ENCODE peak calls at places on chromosomes 6 and 20, in seven cellular contexts. H is fibroblast of lung, C is kidney epithelial cell, V is IMR-90, A is adrenal gland, I is ascending aorta, G is ovary. M is an unnamed sample. For H3K36me3, the result is how much of the 10 kb centered on the place peaks cover.

GRCh38 chr6:154302111-154302752 is 54.4 kb downstream of the IPCEF1 start:
- DNase-seq in H (peak), C (peak), V (peak), A (peak), I (no peak), G (no peak), M (no peak)

GRCh38 chr20:61935926-61936700 is 129.6 kb downstream of the TAF4 start:
- DNase-seq in H (no peak), C (no peak), V (no peak), A (peak), I (peak), G (peak), M (no peak)

GRCh38 chr6:155100087-155100486 is 105.0 kb downstream of the TIAM2 start:
- DNase-seq in H (peak), C (no peak), V (peak), A (peak), I (no peak), G (peak), M (peak)

GRCh38 chr6:31175961-31176360 is 5.5 kb upstream of the POU5F1 start:
- DNase-seq in H (peak), C (no peak), V (peak), A (no peak), I (no peak), G (no peak), M (no peak)

GRCh38 chr20:51447765-51448148 is 94.8 kb downstream of the NFATC2 start:
- DNase-seq in H (no peak), C (no peak), V (no peak), A (no peak), I (no peak), G (no peak), M (no peak)

GRCh38 chr6:6588064-6588923 is at the start of gene LY86:
- DNase-seq in H (no peak), C (no peak), V (no peak), A (no peak), I (no peak), G (no peak), M (no peak)

GRCh38 chr20:11582073-11582472 is 335.6 kb upstream of the BTBD3 start:
- DNase-seq in H (peak), C (no peak), V (no peak), A (no peak), I (no peak), G (no peak), M (no peak)

GRCh38 chr20:33790571-33790970 is 20.6 kb upstream of the CHMP4B start:
- DNase-seq in H (no peak), C (no peak), V (no peak), A (no peak), I (no peak), G (no peak), M (no peak)

GRCh38 chr6:68333444-68333843 is 301.6 kb upstream of the ADGRB3 start:
- DNase-seq in H (no peak), C (no peak), V (no peak), A (no peak), I (no peak), G (no peak), M (no peak)

GRCh38 chr6:54191460-54191859 is 80.2 kb downstream of the MLIP start:
- DNase-seq in H (peak), C (no peak), V (peak), A (no peak), I (no peak), G (no peak), M (no peak)

GRCh38 chr20:63124092-63124781 is 91.7 kb downstream of the YTHDF1 start:
- DNase-seq in H (peak), C (no peak), V (peak), A (peak), I (peak), G (no peak), M (no peak)

GRCh38 chr6:44100088-44100550 is 27.1 kb downstream of the MRPL14 start:
- DNase-seq in H (peak), C (no peak), V (peak), A (peak), I (no peak), G (no peak), M (no peak)

GRCh38 chr6:149905911-149906371 is 8.0 kb upstream of the RAET1E start:
- DNase-seq in H (no peak), C (no peak), V (no peak), A (peak), I (no peak), G (peak), M (no peak)

GRCh38 chr6:147285087-147285855 is 81.1 kb downstream of the STXBP5 start:
- DNase-seq in H (peak), C (no peak), V (peak), A (no peak), I (no peak), G (no peak), M (no peak)

GRCh38 chr6:87115402-87116135 is 20.7 kb upstream of the CGA start:
- DNase-seq in H (no peak), C (no peak), V (no peak), A (no peak), I (no peak), G (no peak), M (no peak)

GRCh38 chr20:47040506-47041125 is 146.0 kb downstream of the EYA2 start:
- DNase-seq in H (no peak), C (no peak), V (no peak), A (no peak), I (no peak), G (no peak), M (no peak)

GRCh38 chr6:10014561-10014960 is 400.3 kb downstream of the TFAP2A start:
- DNase-seq in H (peak), C (peak), V (peak), A (no peak), I (no peak), G (no peak), M (no peak)

GRCh38 chr6:80250391-80250997 is 144.0 kb downstream of the BCKDHB start:
- DNase-seq in H (peak), C (no peak), V (peak), A (no peak), I (no peak), G (no peak), M (no peak)

GRCh38 chr6:68976260-68976659 is 341.2 kb downstream of the ADGRB3 start:
- DNase-seq in H (no peak), C (no peak), V (no peak), A (no peak), I (no peak), G (no peak), M (no peak)

GRCh38 chr20:59428441-59429205 is 128.2 kb downstream of the EDN3 start:
- DNase-seq in H (no peak), C (no peak), V (no peak), A (no peak), I (no peak), G (no peak), M (no peak)

GRCh38 chr20:61146006-61146405 is 106.1 kb upstream of the CDH4 start:
- DNase-seq in H (no peak), C (no peak), V (no peak), A (no peak), I (no peak), G (no peak), M (no peak)

GRCh38 chr6:33670971-33671370 is 40.5 kb downstream of the UQCC2 start:
- DNase-seq in H (no peak), C (no peak), V (no peak), A (no peak), I (no peak), G (no peak), M (no peak)

GRCh38 chr6:43299338-43300293 is 1.6 kb downstream of the SLC22A7 start:
- DNase-seq in H (no peak), C (no peak), V (no peak), A (no peak), I (peak), G (no peak), M (no peak)

GRCh38 chr6:14676084-14676483 is 558.5 kb downstream of the CD83 start:
- DNase-seq in H (peak), C (no peak), V (peak), A (no peak), I (no peak), G (no peak), M (no peak)

GRCh38 chr20:31675828-31676533 is 38.3 kb downstream of the COX4I2 start:
- DNase-seq in H (peak), C (no peak), V (peak), A (no peak), I (no peak), G (peak), M (peak)

GRCh38 chr6:111618407-111618806 is 12.7 kb upstream of the TRAF3IP2 start:
- DNase-seq in H (no peak), C (no peak), V (no peak), A (no peak), I (no peak), G (no peak), M (no peak)

GRCh38 chr6:36976509-36976908 is 9.5 kb downstream of the MTCH1 start:
- DNase-seq in H (no peak), C (no peak), V (no peak), A (no peak), I (no peak), G (no peak), M (no peak)

GRCh38 chr6:22754111-22754510 is 184.7 kb downstream of the HDGFL1 start:
- DNase-seq in H (peak), C (no peak), V (peak), A (no peak), I (no peak), G (no peak), M (no peak)

GRCh38 chr20:58662142-58662473 is 11.0 kb downstream of the STX16 start:
- DNase-seq in H (no peak), C (no peak), V (no peak), A (no peak), I (no peak), G (no peak), M (no peak)

GRCh38 chr20:38957915-38958485 is 4.1 kb upstream of the DHX35 start:
- DNase-seq in H (no peak), C (no peak), V (no peak), A (no peak), I (no peak), G (no peak), M (no peak)

GRCh38 chr20:10788055-10788454 is 114.3 kb upstream of the JAG1 start:
- DNase-seq in H (no peak), C (no peak), V (no peak), A (no peak), I (no peak), G (no peak), M (no peak)

GRCh38 chr6:154848580-154848979 is 115.4 kb downstream of the SCAF8 start:
- DNase-seq in H (peak), C (no peak), V (peak), A (no peak), I (no peak), G (no peak), M (no peak)

GRCh38 chr6:116073765-116074450 is 13.2 kb upstream of the FRK start:
- DNase-seq in H (peak), C (peak), V (peak), A (no peak), I (no peak), G (no peak), M (no peak)

GRCh38 chr20:12391099-12391498 is 473.4 kb downstream of the BTBD3 start:
- DNase-seq in H (no peak), C (no peak), V (no peak), A (no peak), I (no peak), G (no peak), M (no peak)

GRCh38 chr6:27684264-27685211 is 211.6 kb upstream of the ZNF184 start:
- DNase-seq in H (peak), C (no peak), V (peak), A (no peak), I (no peak), G (peak), M (no peak)

GRCh38 chr6:26327450-26328264 is 37.3 kb upstream of the BTN3A2 start:
- DNase-seq in H (peak), C (no peak), V (peak), A (no peak), I (no peak), G (peak), M (no peak)

GRCh38 chr6:44667668-44668390 is 280.3 kb downstream of the CDC5L start:
- DNase-seq in H (no peak), C (no peak), V (no peak), A (peak), I (peak), G (no peak), M (no peak)

GRCh38 chr20:25867776-25868649 is 171.4 kb upstream of the ZNF337 start:
- DNase-seq in H (peak), C (no peak), V (peak), A (peak), I (peak), G (peak), M (peak)
- H3K36me3 ChIP-seq in H (under half), C (under half), V (under half), A (under half), I (under half), G (under half), M (under half)

GRCh38 chr20:2467412-2467811 is 3.2 kb downstream of the SNRPB start:
- DNase-seq in H (no peak), C (no peak), V (no peak), A (no peak), I (no peak), G (no peak), M (no peak)

GRCh38 chr20:2460752-2461424 is 9.7 kb downstream of the SNRPB start:
- DNase-seq in H (no peak), C (no peak), V (no peak), A (no peak), I (no peak), G (no peak), M (no peak)

GRCh38 chr20:2465100-2465499 is 5.5 kb downstream of the SNRPB start:
- DNase-seq in H (no peak), C (no peak), V (no peak), A (no peak), I (no peak), G (no peak), M (no peak)

GRCh38 chr20:2462484-2462883 is 8.1 kb downstream of the SNRPB start:
- DNase-seq in H (no peak), C (no peak), V (no peak), A (no peak), I (no peak), G (no peak), M (no peak)

DNA sequence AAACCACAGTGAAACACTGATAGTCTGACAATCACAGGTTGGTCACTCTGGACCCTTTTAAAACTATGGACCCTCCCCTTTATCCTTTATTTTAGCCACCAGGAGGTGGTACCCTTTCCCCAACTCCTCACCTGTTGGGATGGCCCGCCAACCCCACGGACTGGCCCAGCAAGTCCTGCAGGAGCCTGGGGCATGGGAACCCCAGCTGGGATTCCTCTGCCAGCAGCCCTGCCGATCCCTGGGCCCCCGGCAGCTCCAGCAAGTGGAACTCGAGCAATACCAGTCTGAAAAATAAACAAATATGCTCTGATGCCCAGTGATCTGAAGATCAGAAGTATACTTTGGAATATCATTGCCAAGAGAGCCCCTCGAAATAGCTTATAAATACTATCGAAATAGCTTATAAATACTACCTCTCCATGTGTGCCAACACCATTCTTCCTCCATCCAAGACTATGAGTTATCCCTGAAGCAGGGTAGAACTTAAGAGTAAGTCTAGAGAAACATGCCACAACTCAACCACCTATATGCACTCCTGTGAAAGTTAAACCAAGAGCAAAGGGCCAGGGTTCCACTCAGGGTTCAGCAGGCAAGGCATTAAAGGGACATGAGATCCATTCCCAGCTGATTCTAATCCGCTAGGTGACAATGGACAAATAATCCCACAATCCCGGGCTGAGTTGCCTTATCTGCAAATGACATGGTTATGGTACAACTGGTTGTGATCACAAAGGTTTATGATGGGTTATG is 6.8 kb downstream of the SNRPB start:
- DNase-seq in H (no peak), C (no peak), V (no peak), A (no peak), I (no peak), G (no peak), M (no peak)
- TF ChIP-seq CTCF in H (no peak), C (no peak), V (no peak), A (no peak), I (no peak), G (no peak), M (no peak)

DNA sequence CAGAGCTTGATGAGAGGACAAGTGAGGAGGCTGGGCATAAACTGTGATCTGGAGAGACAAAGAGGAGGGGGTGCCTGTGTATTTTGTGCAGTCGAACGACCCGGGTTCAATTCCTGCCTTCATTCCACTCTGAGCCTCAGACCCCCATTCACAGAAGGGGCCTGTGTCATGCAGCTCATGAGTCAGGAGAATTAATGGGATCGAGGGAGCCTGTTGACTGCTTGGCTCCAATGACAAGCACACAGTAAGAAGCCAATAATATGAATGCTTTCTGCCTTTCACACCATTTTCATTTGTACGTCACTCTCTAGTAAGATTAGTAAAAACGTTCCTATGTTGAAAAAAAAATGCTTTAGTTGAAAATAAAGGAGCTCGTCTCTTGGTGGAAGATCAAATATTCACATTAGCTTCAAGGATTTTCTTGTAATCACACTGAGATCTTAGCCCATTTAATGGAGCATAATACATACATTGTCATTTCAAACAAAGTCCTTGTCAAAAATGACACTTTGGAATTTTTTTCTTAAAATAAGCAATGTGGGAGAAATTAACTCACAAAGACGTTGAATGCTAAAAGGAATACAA is 246.8 kb upstream of the AFDN start:
- DNase-seq in H (no peak), C (no peak), V (no peak), A (no peak), I (no peak), G (no peak), M (no peak)
- H3K4me3 ChIP-seq in H (no peak), C (no peak), V (no peak), A (no peak), I (no peak), G (no peak), M (no peak)

GRCh38 chr6:152154559-152155356 is 347.3 kb downstream of the ESR1 start:
- DNase-seq in H (no peak), C (no peak), V (peak), A (no peak), I (no peak), G (no peak), M (no peak)
- H3K36me3 ChIP-seq in H (under half), C (under half), V (under half), A (under half), I (half or more), G (under half), M (half or more)

DNA sequence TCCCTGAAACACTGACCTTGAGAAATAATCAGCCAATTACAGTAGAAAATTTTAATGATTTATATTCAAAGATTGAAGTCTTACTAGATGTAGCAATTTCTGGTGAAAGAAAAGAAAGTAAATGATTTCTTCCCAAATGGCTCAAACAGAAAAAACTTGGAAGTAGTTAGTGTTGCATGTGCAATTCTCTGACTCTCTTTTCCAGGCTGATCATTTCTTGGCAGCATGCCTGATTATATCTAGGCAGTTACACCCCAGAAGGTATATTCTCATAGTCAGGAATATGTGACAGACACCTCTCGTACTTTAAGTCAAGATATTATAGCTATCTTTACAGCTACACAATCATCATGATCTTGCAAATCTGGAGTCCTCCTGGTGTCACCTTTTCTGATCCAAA is 122.9 kb downstream of the PDE7B start:
- DNase-seq in H (no peak), C (no peak), V (no peak), A (no peak), I (no peak), G (no peak), M (no peak)
- TF ChIP-seq CTCF in H (no peak), C (no peak), V (no peak), A (no peak), I (no peak), G (no peak), M (no peak)

DNA sequence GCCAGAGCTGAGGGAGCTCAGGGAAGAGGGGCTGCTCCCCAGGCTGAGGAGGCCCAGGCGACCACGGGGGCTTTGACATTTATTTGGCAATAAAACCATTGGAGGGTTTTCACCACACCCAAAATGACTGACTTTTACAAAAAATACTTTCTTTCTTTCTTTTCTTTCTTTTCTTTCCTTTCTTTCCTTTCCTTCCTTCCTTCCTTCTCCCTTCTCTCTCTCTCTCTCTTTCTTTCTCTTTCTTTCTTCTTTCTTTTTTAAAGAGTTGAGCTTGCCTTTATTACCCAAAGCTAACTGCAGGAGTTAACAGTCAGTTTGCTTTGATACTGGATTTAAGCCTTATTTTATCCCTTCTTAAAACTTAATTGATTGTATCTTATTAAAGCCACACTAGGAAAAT is 17.2 kb downstream of the SNX9 start:
- DNase-seq in H (no peak), C (no peak), V (no peak), A (no peak), I (no peak), G (no peak), M (no peak)
- H3K4me3 ChIP-seq in H (no peak), C (no peak), V (no peak), A (no peak), I (no peak), G (no peak), M (no peak)

DNA sequence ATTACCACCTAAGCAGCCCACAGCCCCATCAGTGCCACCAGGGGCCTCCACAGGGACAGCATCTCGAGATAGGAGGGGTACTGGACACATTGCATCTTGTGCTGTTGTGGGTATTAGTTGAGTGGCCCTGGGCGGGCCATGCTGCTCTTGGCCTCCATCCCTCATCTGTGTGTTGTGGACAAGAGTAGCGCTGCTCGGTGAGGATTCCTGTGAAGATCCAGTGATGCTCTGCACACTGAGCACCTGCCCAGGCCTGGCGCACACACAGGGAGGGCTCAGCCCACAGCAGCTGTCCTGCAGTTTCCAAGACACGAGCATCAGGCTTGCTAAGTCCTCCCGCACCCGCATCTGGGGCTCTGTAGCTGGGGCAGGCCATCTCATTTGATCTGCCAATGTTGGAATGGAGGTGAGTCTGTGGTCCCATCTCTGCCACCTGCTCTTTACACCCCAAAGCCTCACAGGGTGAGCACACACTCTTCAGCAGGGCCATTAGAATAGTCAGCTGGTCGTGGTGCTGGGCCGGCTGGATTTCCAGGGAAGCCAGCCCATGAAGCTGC is 32.0 kb downstream of the SPATA2 start:
- DNase-seq in H (no peak), C (no peak), V (no peak), A (no peak), I (no peak), G (no peak), M (no peak)
- H3K36me3 ChIP-seq in H (under half), C (under half), V (under half), A (under half), I (under half), G (under half), M (under half)

GRCh38 chr20:37529214-37529967 is 1.7 kb upstream of the BLCAP start:
- DNase-seq in H (no peak), C (no peak), V (no peak), A (no peak), I (peak), G (no peak), M (no peak)
- TF ChIP-seq CTCF in H (no peak), C (no peak), V (no peak), A (no peak), I (no peak), G (no peak), M (no peak)

M was measured in heart right ventricle.